ENCODE peak calls at places on chromosomes 13 and 19, in nine cellular contexts. One of them, this sample, is unnamed.

GRCh38 chr19:47275866-47276461 is 1.3 kb downstream of the INAFM1 start:
- DNase-seq in fibroblast of mammary gland: peak; percentile 87
- DNase-seq in GM12865: no peak
- DNase-seq in IMR-90: peak; percentile 57
- DNase-seq in neural progenitor cell: no peak
- DNase-seq in astrocyte: peak; percentile 63
- DNase-seq in aorta: peak; percentile 71
- DNase-seq in foreskin fibroblast: peak; percentile 58
- DNase-seq in tibial nerve: peak; percentile 47
- DNase-seq in this sample: peak; percentile 59

GRCh38 chr13:73715910-73716257 is 418.3 kb downstream of the KLF12 start:
- DNase-seq in fibroblast of mammary gland: no peak
- DNase-seq in GM12865: no peak
- DNase-seq in IMR-90: no peak
- DNase-seq in neural progenitor cell: no peak
- DNase-seq in astrocyte: no peak
- DNase-seq in aorta: no peak
- DNase-seq in foreskin fibroblast: no peak
- DNase-seq in tibial nerve: no peak
- DNase-seq in this sample: no peak

GRCh38 chr19:19559942-19560341 is 21.9 kb downstream of the CILP2 start:
- DNase-seq in fibroblast of mammary gland: no peak
- DNase-seq in GM12865: no peak
- DNase-seq in IMR-90: no peak
- DNase-seq in neural progenitor cell: no peak
- DNase-seq in astrocyte: no peak
- DNase-seq in aorta: no peak
- DNase-seq in foreskin fibroblast: no peak
- DNase-seq in tibial nerve: no peak
- DNase-seq in this sample: no peak

GRCh38 chr19:48135411-48135810 is 24.8 kb upstream of the PLA2G4C start:
- DNase-seq in fibroblast of mammary gland: no peak
- DNase-seq in GM12865: peak; percentile 13
- DNase-seq in IMR-90: no peak
- DNase-seq in neural progenitor cell: no peak
- DNase-seq in astrocyte: no peak
- DNase-seq in aorta: no peak
- DNase-seq in foreskin fibroblast: peak; percentile 25
- DNase-seq in tibial nerve: no peak
- DNase-seq in this sample: no peak

GRCh38 chr13:110113284-110113764 is 193.6 kb downstream of the COL4A1 start:
- DNase-seq in fibroblast of mammary gland: peak; percentile 77
- DNase-seq in GM12865: no peak
- DNase-seq in IMR-90: peak; percentile 80
- DNase-seq in neural progenitor cell: no peak
- DNase-seq in astrocyte: peak; percentile 76
- DNase-seq in aorta: no peak
- DNase-seq in foreskin fibroblast: peak; percentile 80
- DNase-seq in tibial nerve: no peak
- DNase-seq in this sample: peak; percentile 64

GRCh38 chr13:50033696-50034095 is 18.5 kb downstream of the KCNRG start:
- DNase-seq in fibroblast of mammary gland: peak; percentile 38
- DNase-seq in GM12865: no peak
- DNase-seq in IMR-90: peak; percentile 61
- DNase-seq in neural progenitor cell: no peak
- DNase-seq in astrocyte: peak; percentile 39
- DNase-seq in aorta: no peak
- DNase-seq in foreskin fibroblast: peak; percentile 59
- DNase-seq in tibial nerve: no peak
- DNase-seq in this sample: peak; percentile 81

GRCh38 chr13:79312456-79312855 is 93.6 kb downstream of the RBM26 start:
- DNase-seq in fibroblast of mammary gland: no peak
- DNase-seq in GM12865: no peak
- DNase-seq in IMR-90: no peak
- DNase-seq in neural progenitor cell: no peak
- DNase-seq in astrocyte: no peak
- DNase-seq in aorta: no peak
- DNase-seq in foreskin fibroblast: no peak
- DNase-seq in tibial nerve: no peak
- DNase-seq in this sample: no peak

GRCh38 chr13:37870895-37871550 is 1.5 kb upstream of the TRPC4 start:
- DNase-seq in fibroblast of mammary gland: peak; percentile 77
- DNase-seq in GM12865: no peak
- DNase-seq in IMR-90: peak; percentile 79
- DNase-seq in neural progenitor cell: peak; percentile 61
- DNase-seq in astrocyte: peak; percentile 80
- DNase-seq in aorta: no peak
- DNase-seq in foreskin fibroblast: peak; percentile 76
- DNase-seq in tibial nerve: no peak
- DNase-seq in this sample: peak; percentile 72

GRCh38 chr19:32642771-32643170 is 32.2 kb downstream of the ANKRD27 start:
- DNase-seq in fibroblast of mammary gland: no peak
- DNase-seq in GM12865: no peak
- DNase-seq in IMR-90: no peak
- DNase-seq in neural progenitor cell: no peak
- DNase-seq in astrocyte: no peak
- DNase-seq in aorta: no peak
- DNase-seq in foreskin fibroblast: no peak
- DNase-seq in tibial nerve: no peak
- DNase-seq in this sample: no peak

GRCh38 chr13:38350114-38350617 is 515 bp downstream of the UFM1 start:
- DNase-seq in fibroblast of mammary gland: peak; percentile 53
- DNase-seq in GM12865: peak; percentile 67
- DNase-seq in IMR-90: peak; percentile 50
- DNase-seq in neural progenitor cell: peak; percentile 61
- DNase-seq in astrocyte: peak; percentile 59
- DNase-seq in aorta: peak; percentile 77
- DNase-seq in foreskin fibroblast: peak; percentile 64
- DNase-seq in tibial nerve: peak; percentile 59
- DNase-seq in this sample: peak; percentile 54

GRCh38 chr13:100673376-100673830 is 1.2 kb downstream of the TMTC4 start:
- DNase-seq in fibroblast of mammary gland: no peak
- DNase-seq in GM12865: no peak
- DNase-seq in IMR-90: no peak
- DNase-seq in neural progenitor cell: peak; percentile 71
- DNase-seq in astrocyte: no peak
- DNase-seq in aorta: no peak
- DNase-seq in foreskin fibroblast: no peak
- DNase-seq in tibial nerve: no peak
- DNase-seq in this sample: no peak

GRCh38 chr19:17281391-17282304 is at the start of gene ANKLE1:
- DNase-seq in fibroblast of mammary gland: no peak
- DNase-seq in GM12865: peak; percentile 86
- DNase-seq in IMR-90: no peak
- DNase-seq in neural progenitor cell: peak; percentile 54
- DNase-seq in astrocyte: no peak
- DNase-seq in aorta: no peak
- DNase-seq in foreskin fibroblast: peak; percentile 73
- DNase-seq in tibial nerve: no peak
- DNase-seq in this sample: no peak

GRCh38 chr13:103303078-103303651 is 236.9 kb upstream of the SLC10A2 start:
- DNase-seq in fibroblast of mammary gland: no peak
- DNase-seq in GM12865: no peak
- DNase-seq in IMR-90: no peak
- DNase-seq in neural progenitor cell: no peak
- DNase-seq in astrocyte: no peak
- DNase-seq in aorta: no peak
- DNase-seq in foreskin fibroblast: no peak
- DNase-seq in tibial nerve: no peak
- DNase-seq in this sample: no peak

GRCh38 chr19:7597689-7598088 is 2.0 kb downstream of the CAMSAP3 start:
- DNase-seq in fibroblast of mammary gland: peak; percentile 7
- DNase-seq in GM12865: no peak
- DNase-seq in IMR-90: no peak
- DNase-seq in neural progenitor cell: no peak
- DNase-seq in astrocyte: no peak
- DNase-seq in aorta: no peak
- DNase-seq in foreskin fibroblast: peak; percentile 24
- DNase-seq in tibial nerve: no peak
- DNase-seq in this sample: no peak

GRCh38 chr13:41130356-41130755 is 2.2 kb downstream of the KBTBD6 start:
- DNase-seq in fibroblast of mammary gland: peak; percentile 63
- DNase-seq in GM12865: no peak
- DNase-seq in IMR-90: peak; percentile 37
- DNase-seq in neural progenitor cell: no peak
- DNase-seq in astrocyte: no peak
- DNase-seq in aorta: no peak
- DNase-seq in foreskin fibroblast: peak; percentile 48
- DNase-seq in tibial nerve: no peak
- DNase-seq in this sample: no peak

DNA sequence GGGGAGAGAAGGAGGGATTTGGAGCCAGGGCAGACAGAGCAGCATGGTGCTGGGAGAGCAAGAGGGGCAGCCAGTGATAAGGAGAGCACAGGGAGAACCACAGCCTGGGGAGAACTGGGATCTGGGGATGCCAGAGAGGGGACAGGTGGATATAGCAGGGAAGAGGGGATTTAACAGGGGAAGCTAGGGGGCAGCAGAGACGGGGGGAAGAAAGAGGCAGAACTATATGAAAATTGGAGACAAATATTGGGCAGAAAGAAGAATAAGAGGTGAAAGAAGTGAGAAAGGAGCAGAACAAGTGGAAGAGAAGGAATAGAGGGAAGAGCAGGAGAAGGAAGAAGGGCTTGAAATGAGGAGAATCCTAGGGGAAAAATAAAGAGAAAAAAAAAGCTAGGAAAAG is 6.5 kb upstream of the ZNF528 start:
- DNase-seq in fibroblast of mammary gland: no peak
- DNase-seq in GM12865: no peak
- DNase-seq in IMR-90: no peak
- DNase-seq in neural progenitor cell: no peak
- DNase-seq in astrocyte: no peak
- DNase-seq in aorta: no peak
- DNase-seq in foreskin fibroblast: peak; percentile 6
- DNase-seq in tibial nerve: no peak
- DNase-seq in this sample: no peak
- H3K4me3 ChIP-seq in fibroblast of mammary gland: no peak overlapping the region
- H3K4me3 ChIP-seq in GM12865: no peak overlapping the region
- H3K4me3 ChIP-seq in IMR-90: no peak overlapping the region
- H3K4me3 ChIP-seq in neural progenitor cell: no peak overlapping the region
- H3K4me3 ChIP-seq in astrocyte: no peak overlapping the region
- H3K4me3 ChIP-seq in aorta: no peak overlapping the region
- H3K4me3 ChIP-seq in foreskin fibroblast: no peak overlapping the region
- H3K4me3 ChIP-seq in tibial nerve: no peak overlapping the region
- H3K4me3 ChIP-seq in this sample: no peak overlapping the region

DNA sequence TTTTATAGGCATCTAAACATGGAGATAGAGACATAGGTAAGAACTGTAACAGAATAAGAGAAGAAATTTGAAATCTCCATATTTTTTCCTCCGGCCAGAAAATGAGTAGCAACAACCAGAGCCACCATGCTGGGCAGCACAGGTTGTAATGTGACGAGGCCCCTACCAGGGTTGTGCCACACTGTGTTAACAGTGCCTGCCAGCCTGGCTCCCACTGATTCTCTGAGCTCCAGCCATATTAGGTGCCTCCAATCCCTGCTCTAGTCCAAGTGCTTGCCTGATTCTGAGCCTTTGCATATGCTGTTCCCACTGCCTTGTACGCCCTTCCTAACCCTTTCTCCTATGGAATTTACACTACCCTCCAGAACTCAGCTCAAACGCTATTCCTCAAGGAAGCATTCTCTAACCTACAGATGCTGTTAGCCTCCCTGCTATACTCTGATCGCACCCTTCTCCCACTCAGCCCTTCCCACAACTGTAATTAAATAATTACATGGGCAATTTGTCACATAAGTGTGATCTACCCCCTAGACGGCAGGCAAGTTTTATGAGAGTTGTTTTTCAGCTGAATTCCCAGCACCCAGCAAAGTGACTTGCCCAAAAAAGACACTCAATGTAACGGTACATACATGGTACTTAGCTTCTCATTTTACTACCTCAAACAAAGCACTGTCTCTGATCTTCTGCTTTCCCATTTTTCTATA is 37.6 kb upstream of the STARD13 start:
- DNase-seq in fibroblast of mammary gland: no peak
- DNase-seq in GM12865: no peak
- DNase-seq in IMR-90: no peak
- DNase-seq in neural progenitor cell: no peak
- DNase-seq in astrocyte: no peak
- DNase-seq in aorta: no peak
- DNase-seq in foreskin fibroblast: no peak
- DNase-seq in tibial nerve: no peak
- DNase-seq in this sample: no peak
- H3K4me3 ChIP-seq in fibroblast of mammary gland: no peak overlapping the region
- H3K4me3 ChIP-seq in GM12865: no peak overlapping the region
- H3K4me3 ChIP-seq in IMR-90: no peak overlapping the region
- H3K4me3 ChIP-seq in neural progenitor cell: no peak overlapping the region
- H3K4me3 ChIP-seq in astrocyte: no peak overlapping the region
- H3K4me3 ChIP-seq in aorta: no peak overlapping the region
- H3K4me3 ChIP-seq in foreskin fibroblast: peak overlapping the region; percentile 39
- H3K4me3 ChIP-seq in tibial nerve: no peak overlapping the region
- H3K4me3 ChIP-seq in this sample: no peak overlapping the region

GRCh38 chr13:22041741-22042140 is 370.9 kb downstream of the FGF9 start:
- DNase-seq in fibroblast of mammary gland: no peak
- DNase-seq in GM12865: no peak
- DNase-seq in IMR-90: no peak
- DNase-seq in neural progenitor cell: no peak
- DNase-seq in astrocyte: no peak
- DNase-seq in aorta: no peak
- DNase-seq in foreskin fibroblast: no peak
- DNase-seq in tibial nerve: no peak
- DNase-seq in this sample: no peak

GRCh38 chr13:22039961-22040360 is 369.1 kb downstream of the FGF9 start:
- DNase-seq in fibroblast of mammary gland: no peak
- DNase-seq in GM12865: no peak
- DNase-seq in IMR-90: no peak
- DNase-seq in neural progenitor cell: no peak
- DNase-seq in astrocyte: no peak
- DNase-seq in aorta: no peak
- DNase-seq in foreskin fibroblast: no peak
- DNase-seq in tibial nerve: no peak
- DNase-seq in this sample: no peak

DNA sequence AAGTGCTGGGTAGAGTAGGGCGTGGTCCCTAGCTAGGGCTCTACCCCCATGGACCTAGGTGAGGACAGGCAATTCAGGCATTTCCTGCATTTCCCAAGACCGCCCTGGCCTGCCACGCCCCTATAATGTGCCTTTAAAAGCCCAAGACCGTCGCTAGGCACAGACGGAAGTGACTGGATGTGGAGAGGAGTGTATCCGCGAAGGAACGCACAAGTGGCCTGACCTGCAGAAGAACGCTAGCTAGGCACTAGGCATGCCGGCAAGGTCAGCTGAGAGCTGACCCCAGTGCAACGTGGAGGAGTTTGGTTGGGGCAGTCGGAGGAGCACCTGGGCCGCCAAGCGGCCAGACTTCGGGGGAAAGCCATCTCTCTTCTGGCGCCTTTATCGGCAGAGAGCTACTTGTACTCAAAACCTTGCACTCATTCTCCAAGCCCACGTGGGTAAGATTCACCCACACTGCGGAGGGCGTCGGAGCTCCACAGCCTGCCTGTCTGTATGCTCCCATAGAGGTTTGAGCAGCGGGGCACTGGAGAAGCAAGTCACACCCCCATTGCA is 370.0 kb downstream of the FGF9 start:
- DNase-seq in fibroblast of mammary gland: no peak
- DNase-seq in GM12865: no peak
- DNase-seq in IMR-90: no peak
- DNase-seq in neural progenitor cell: peak; percentile 25
- DNase-seq in astrocyte: no peak
- DNase-seq in aorta: no peak
- DNase-seq in foreskin fibroblast: no peak
- DNase-seq in tibial nerve: no peak
- DNase-seq in this sample: no peak
- H3K4me3 ChIP-seq in fibroblast of mammary gland: no peak overlapping the region
- H3K4me3 ChIP-seq in GM12865: no peak overlapping the region
- H3K4me3 ChIP-seq in IMR-90: no peak overlapping the region
- H3K4me3 ChIP-seq in neural progenitor cell: peak overlapping the region; percentile 28
- H3K4me3 ChIP-seq in astrocyte: no peak overlapping the region
- H3K4me3 ChIP-seq in aorta: no peak overlapping the region
- H3K4me3 ChIP-seq in foreskin fibroblast: no peak overlapping the region
- H3K4me3 ChIP-seq in tibial nerve: no peak overlapping the region
- H3K4me3 ChIP-seq in this sample: peak overlapping the region; percentile 38

GRCh38 chr13:30737511-30738342 is 2.4 kb downstream of the ALOX5AP start:
- DNase-seq in fibroblast of mammary gland: no peak
- DNase-seq in GM12865: peak; percentile 29
- DNase-seq in IMR-90: no peak
- DNase-seq in neural progenitor cell: no peak
- DNase-seq in astrocyte: no peak
- DNase-seq in aorta: peak; percentile 58
- DNase-seq in foreskin fibroblast: no peak
- DNase-seq in tibial nerve: no peak
- DNase-seq in this sample: no peak
- H3K4me3 ChIP-seq in fibroblast of mammary gland: no peak overlapping the region
- H3K4me3 ChIP-seq in GM12865: no peak overlapping the region
- H3K4me3 ChIP-seq in IMR-90: no peak overlapping the region
- H3K4me3 ChIP-seq in neural progenitor cell: no peak overlapping the region
- H3K4me3 ChIP-seq in astrocyte: no peak overlapping the region
- H3K4me3 ChIP-seq in aorta: no peak overlapping the region
- H3K4me3 ChIP-seq in foreskin fibroblast: no peak overlapping the region
- H3K4me3 ChIP-seq in tibial nerve: no peak overlapping the region
- H3K4me3 ChIP-seq in this sample: no peak overlapping the region

This sample was measured in AG10803.